ENCODE peak calls at places on chromosomes 16 and 17, in four cellular contexts. One of them, this sample, is unnamed.

GRCh38 chr16:53085539-53086450 is 31.0 kb downstream of the CHD9 start:
- DNase-seq in suprapubic skin: no peak
- DNase-seq in stomach: no peak
- DNase-seq in transverse colon: no peak
- DNase-seq in this sample: peak; percentile 59

GRCh38 chr16:19410435-19411153 is 7.1 kb upstream of the TMC5 start:
- DNase-seq in suprapubic skin: no peak
- DNase-seq in stomach: peak; percentile 75
- DNase-seq in transverse colon: peak; percentile 77
- DNase-seq in this sample: no peak

GRCh38 chr17:69503711-69504110 is 89.2 kb downstream of the MAP2K6 start:
- DNase-seq in suprapubic skin: no peak
- DNase-seq in stomach: no peak
- DNase-seq in transverse colon: no peak
- DNase-seq in this sample: no peak

GRCh38 chr16:34802396-34802795 is 1343.0 kb downstream of the TP53TG3F start:
- DNase-seq in suprapubic skin: no peak
- DNase-seq in stomach: no peak
- DNase-seq in transverse colon: no peak
- DNase-seq in this sample: no peak

GRCh38 chr17:65547253-65547670 is 14.2 kb downstream of the AXIN2 start:
- DNase-seq in suprapubic skin: no peak
- DNase-seq in stomach: peak; percentile 73
- DNase-seq in transverse colon: peak; percentile 90
- DNase-seq in this sample: peak; percentile 28

GRCh38 chr17:50728881-50729765 is 9.7 kb downstream of the LUC7L3 start:
- DNase-seq in suprapubic skin: no peak
- DNase-seq in stomach: no peak
- DNase-seq in transverse colon: no peak
- DNase-seq in this sample: no peak

GRCh38 chr17:21524211-21524591 is 148.0 kb downstream of the KCNJ12 start:
- DNase-seq in suprapubic skin: no peak
- DNase-seq in stomach: no peak
- DNase-seq in transverse colon: no peak
- DNase-seq in this sample: no peak

GRCh38 chr16:81127051-81127450 is 30.9 kb upstream of the GCSH start:
- DNase-seq in suprapubic skin: no peak
- DNase-seq in stomach: no peak
- DNase-seq in transverse colon: no peak
- DNase-seq in this sample: no peak

GRCh38 chr16:3256876-3257465 is 538 bp upstream of the MEFV start:
- DNase-seq in suprapubic skin: no peak
- DNase-seq in stomach: no peak
- DNase-seq in transverse colon: no peak
- DNase-seq in this sample: no peak

GRCh38 chr16:4392382-4393242 is 21.0 kb downstream of the VASN start:
- DNase-seq in suprapubic skin: peak; percentile 68
- DNase-seq in stomach: peak; percentile 54
- DNase-seq in transverse colon: no peak
- DNase-seq in this sample: peak; percentile 77
- TF ChIP-seq EP300 in suprapubic skin: no peak
- TF ChIP-seq EP300 in stomach: no peak
- TF ChIP-seq EP300 in transverse colon: no peak
- TF ChIP-seq EP300 in this sample: no peak

GRCh38 chr17:7935859-7936258 is 3.9 kb downstream of the CNTROB start:
- DNase-seq in suprapubic skin: no peak
- DNase-seq in stomach: no peak
- DNase-seq in transverse colon: no peak
- DNase-seq in this sample: no peak
- H3K36me3 ChIP-seq in suprapubic skin: peaks cover 54% of the 10 kb centered on the region
- H3K36me3 ChIP-seq in stomach: peaks cover 61% of the 10 kb centered on the region
- H3K36me3 ChIP-seq in transverse colon: no peaks in the 10 kb centered on the region
- H3K36me3 ChIP-seq in this sample: no peaks in the 10 kb centered on the region

GRCh38 chr17:38693700-38694329 is 11.3 kb upstream of the MLLT6 start:
- DNase-seq in suprapubic skin: peak; percentile 85
- DNase-seq in stomach: peak; percentile 71
- DNase-seq in transverse colon: peak; percentile 76
- DNase-seq in this sample: peak; percentile 98
- TF ChIP-seq POLR2A in suprapubic skin: no peak
- TF ChIP-seq POLR2A in stomach: no peak
- TF ChIP-seq POLR2A in transverse colon: no peak
- TF ChIP-seq POLR2A in this sample: peak; percentile 36

DNA sequence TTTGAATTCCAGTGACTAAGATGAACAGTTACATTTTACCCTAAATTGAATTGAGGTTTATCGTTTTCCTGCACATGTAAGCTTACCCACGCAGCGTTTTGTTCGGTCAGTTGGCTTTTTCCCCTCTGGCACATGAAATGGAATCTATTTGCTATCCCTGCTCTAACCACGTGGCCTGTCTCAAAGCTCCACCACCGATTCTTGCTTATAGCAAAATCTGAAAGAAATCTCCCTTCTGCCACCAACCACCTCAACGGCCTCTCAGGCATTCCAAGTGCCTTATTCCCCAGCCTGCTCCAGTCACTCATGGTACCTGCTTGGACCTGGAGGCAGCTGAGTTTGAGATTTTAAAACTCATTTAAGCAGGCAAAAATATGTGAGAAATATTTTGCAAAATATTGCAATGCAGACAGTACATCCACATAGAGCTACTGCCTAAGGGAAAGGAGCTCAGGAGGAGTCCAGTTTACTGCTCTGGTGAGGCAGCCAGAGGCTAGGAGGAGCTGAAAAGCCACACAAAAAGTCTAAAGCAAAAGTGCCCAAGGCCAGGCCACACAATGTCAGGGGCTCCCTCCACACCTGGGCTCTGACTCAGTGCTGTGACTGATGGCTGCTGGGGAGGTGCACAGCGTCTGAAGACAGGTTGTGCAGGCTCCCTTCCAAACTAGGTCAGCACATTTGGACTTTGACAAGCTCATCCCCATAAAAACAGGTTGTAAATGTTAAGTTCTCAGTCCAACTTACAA is 26.4 kb downstream of the ARHGAP17 start:
- DNase-seq in suprapubic skin: no peak
- DNase-seq in stomach: peak; percentile 40
- DNase-seq in transverse colon: peak; percentile 81
- DNase-seq in this sample: no peak
- TF ChIP-seq EP300 in suprapubic skin: no peak
- TF ChIP-seq EP300 in stomach: no peak
- TF ChIP-seq EP300 in transverse colon: no peak
- TF ChIP-seq EP300 in this sample: no peak

DNA sequence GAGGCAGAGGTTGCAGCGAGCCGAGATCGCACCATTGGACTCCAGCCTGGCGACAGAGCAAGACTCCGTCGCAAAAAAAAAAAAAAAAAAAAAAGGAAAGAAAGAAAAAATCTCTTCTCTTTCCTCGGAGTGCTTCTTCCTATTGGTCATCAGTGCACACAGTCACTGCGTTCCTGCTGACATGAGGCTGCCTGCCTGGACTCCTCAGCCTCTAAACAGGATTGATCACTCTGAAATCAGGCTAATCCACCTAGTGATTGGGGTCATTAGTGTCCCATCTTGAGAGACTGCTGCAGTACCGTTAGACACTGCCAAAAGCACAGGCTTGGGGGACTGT is 30.8 kb downstream of the PLCD3 start:
- DNase-seq in suprapubic skin: no peak
- DNase-seq in stomach: no peak
- DNase-seq in transverse colon: no peak
- DNase-seq in this sample: no peak
- H3K36me3 ChIP-seq in suprapubic skin: peaks cover 89% of the 10 kb centered on the region
- H3K36me3 ChIP-seq in stomach: peaks cover 93% of the 10 kb centered on the region
- H3K36me3 ChIP-seq in transverse colon: no peaks in the 10 kb centered on the region
- H3K36me3 ChIP-seq in this sample: no peaks in the 10 kb centered on the region

GRCh38 chr16:49884033-49884707 is 28.3 kb upstream of the ZNF423 start:
- DNase-seq in suprapubic skin: no peak
- DNase-seq in stomach: no peak
- DNase-seq in transverse colon: peak; percentile 61
- DNase-seq in this sample: no peak
- TF ChIP-seq POLR2A in suprapubic skin: no peak
- TF ChIP-seq POLR2A in stomach: no peak
- TF ChIP-seq POLR2A in transverse colon: no peak
- TF ChIP-seq POLR2A in this sample: no peak

GRCh38 chr16:68269793-68270192 is 5.5 kb downstream of the SLC7A6 start:
- DNase-seq in suprapubic skin: no peak
- DNase-seq in stomach: no peak
- DNase-seq in transverse colon: no peak
- DNase-seq in this sample: no peak

GRCh38 chr16:68264128-68265077 is at the start of gene SLC7A6:
- DNase-seq in suprapubic skin: peak; percentile 88
- DNase-seq in stomach: peak; percentile 79
- DNase-seq in transverse colon: peak; percentile 82
- DNase-seq in this sample: peak; percentile 55

GRCh38 chr16:68267612-68268405 is 3.5 kb downstream of the SLC7A6 start:
- DNase-seq in suprapubic skin: no peak
- DNase-seq in stomach: no peak
- DNase-seq in transverse colon: no peak
- DNase-seq in this sample: no peak

GRCh38 chr16:68263559-68264127 is 683 bp upstream of the SLC7A6 start:
- DNase-seq in suprapubic skin: no peak
- DNase-seq in stomach: no peak
- DNase-seq in transverse colon: no peak
- DNase-seq in this sample: no peak

DNA sequence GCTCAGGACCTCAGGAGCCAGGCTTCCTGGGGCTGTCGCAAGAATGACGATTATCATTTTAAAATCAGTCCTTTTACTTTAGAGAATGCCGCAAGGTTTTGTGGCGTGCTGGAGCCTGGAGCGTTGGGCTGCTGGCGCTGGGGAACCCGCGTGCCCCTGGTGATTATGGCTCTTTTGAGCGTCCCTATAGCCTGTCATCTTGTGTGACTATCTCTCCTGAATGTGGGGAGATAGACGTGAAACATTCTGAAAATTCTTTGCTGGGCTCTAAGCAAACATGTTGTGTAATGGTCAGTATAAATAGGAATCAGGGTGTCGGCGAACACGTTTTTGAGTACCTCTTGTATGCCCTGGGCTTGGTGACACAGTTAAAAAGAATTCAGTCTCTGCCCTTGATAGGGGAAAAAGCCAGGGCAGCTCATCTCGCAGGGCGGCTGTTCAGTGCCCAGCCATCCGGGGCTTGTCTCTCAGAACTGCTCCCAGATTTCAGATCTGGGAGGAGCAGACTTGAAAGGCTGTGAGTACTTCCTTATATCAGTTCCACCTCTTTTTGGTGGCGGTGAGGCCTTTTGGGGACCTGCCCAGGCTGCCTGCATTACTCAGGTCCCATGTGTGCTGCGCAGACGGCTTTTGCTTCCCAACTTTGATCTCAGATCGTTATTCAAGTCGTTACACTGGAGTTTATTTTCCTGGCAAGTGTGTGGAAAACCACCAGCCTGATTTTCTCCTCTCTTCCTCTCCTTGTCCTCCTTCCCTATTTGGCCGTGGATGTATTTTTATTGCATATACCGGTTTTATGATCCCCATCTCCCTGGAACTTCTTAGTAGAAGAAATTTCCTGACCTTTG is 976 bp downstream of the SLC7A6 start:
- DNase-seq in suprapubic skin: peak; percentile 83
- DNase-seq in stomach: peak; percentile 70
- DNase-seq in transverse colon: peak; percentile 76
- DNase-seq in this sample: no peak
- TF ChIP-seq EP300 in suprapubic skin: no peak
- TF ChIP-seq EP300 in stomach: no peak
- TF ChIP-seq EP300 in transverse colon: no peak
- TF ChIP-seq EP300 in this sample: no peak

GRCh38 chr17:38574712-38575111 is 31.0 kb downstream of the SRCIN1 start:
- DNase-seq in suprapubic skin: no peak
- DNase-seq in stomach: no peak
- DNase-seq in transverse colon: no peak
- DNase-seq in this sample: no peak
- H3K36me3 ChIP-seq in suprapubic skin: no peaks in the 10 kb centered on the region
- H3K36me3 ChIP-seq in stomach: no peaks in the 10 kb centered on the region
- H3K36me3 ChIP-seq in transverse colon: no peaks in the 10 kb centered on the region
- H3K36me3 ChIP-seq in this sample: no peaks in the 10 kb centered on the region

GRCh38 chr17:4998027-4998665 is 396 bp downstream of the KIF1C start:
- DNase-seq in suprapubic skin: peak; percentile 78
- DNase-seq in stomach: peak; percentile 58
- DNase-seq in transverse colon: peak; percentile 23
- DNase-seq in this sample: peak; percentile 55
- TF ChIP-seq POLR2A in suprapubic skin: no peak
- TF ChIP-seq POLR2A in stomach: no peak
- TF ChIP-seq POLR2A in transverse colon: peak; percentile 5
- TF ChIP-seq POLR2A in this sample: peak; percentile 22

GRCh38 chr17:57853695-57854094 is 3.9 kb upstream of the MRPS23 start:
- DNase-seq in suprapubic skin: no peak
- DNase-seq in stomach: peak; percentile 91
- DNase-seq in transverse colon: peak; percentile 42
- DNase-seq in this sample: no peak
- TF ChIP-seq EP300 in suprapubic skin: no peak
- TF ChIP-seq EP300 in stomach: peak; percentile 96
- TF ChIP-seq EP300 in transverse colon: peak; percentile 80
- TF ChIP-seq EP300 in this sample: peak; percentile 33

This sample was measured in ovary.